ENCODE peak calls at places on chromosomes 7 and 10, in ten cellular contexts. One of them, this sample, is unnamed.

GRCh38 chr10:112461029-112461887 is 14.2 kb downstream of the VTI1A start:
- DNase-seq in testis: no peak
- DNase-seq in RWPE1: peak
- DNase-seq in upper lobe of left lung: no peak
- DNase-seq in osteocyte: no peak
- DNase-seq in NB4: peak
- DNase-seq in activated CD8-positive, alpha-beta T cell treated with anti-CD3 and anti-CD28 coated beads for 36 hours: peak
- DNase-seq in cardiac fibroblast: peak
- DNase-seq in GM13976: no peak
- DNase-seq in gastrocnemius medialis: no peak
- DNase-seq in this sample: no peak

GRCh38 chr10:30182191-30183075 is 123.0 kb upstream of the JCAD start:
- DNase-seq in testis: no peak
- DNase-seq in upper lobe of left lung: no peak
- DNase-seq in activated CD8-positive, alpha-beta T cell treated with anti-CD3 and anti-CD28 coated beads for 36 hours: no peak
- DNase-seq in cardiac fibroblast: peak
- DNase-seq in NB4: no peak
- DNase-seq in RWPE1: peak
- DNase-seq in gastrocnemius medialis: no peak
- DNase-seq in osteocyte: no peak
- DNase-seq in GM13976: no peak
- DNase-seq in this sample: no peak

GRCh38 chr10:110286841-110287240 is 17.9 kb downstream of the SMNDC1 start:
- DNase-seq in GM13976: no peak
- DNase-seq in NB4: no peak
- DNase-seq in upper lobe of left lung: no peak
- DNase-seq in activated CD8-positive, alpha-beta T cell treated with anti-CD3 and anti-CD28 coated beads for 36 hours: no peak
- DNase-seq in osteocyte: no peak
- DNase-seq in testis: no peak
- DNase-seq in gastrocnemius medialis: no peak
- DNase-seq in cardiac fibroblast: no peak
- DNase-seq in RWPE1: no peak
- DNase-seq in this sample: no peak

GRCh38 chr10:113557389-113558321 is 4.8 kb downstream of the HABP2 start:
- DNase-seq in gastrocnemius medialis: no peak
- DNase-seq in cardiac fibroblast: peak
- DNase-seq in osteocyte: no peak
- DNase-seq in RWPE1: no peak
- DNase-seq in NB4: no peak
- DNase-seq in upper lobe of left lung: no peak
- DNase-seq in testis: no peak
- DNase-seq in activated CD8-positive, alpha-beta T cell treated with anti-CD3 and anti-CD28 coated beads for 36 hours: no peak
- DNase-seq in GM13976: no peak
- DNase-seq in this sample: no peak

GRCh38 chr7:94647295-94647694 is 8.6 kb downstream of the SGCE start:
- DNase-seq in GM13976: no peak
- DNase-seq in RWPE1: no peak
- DNase-seq in activated CD8-positive, alpha-beta T cell treated with anti-CD3 and anti-CD28 coated beads for 36 hours: no peak
- DNase-seq in testis: no peak
- DNase-seq in NB4: no peak
- DNase-seq in osteocyte: no peak
- DNase-seq in gastrocnemius medialis: no peak
- DNase-seq in upper lobe of left lung: no peak
- DNase-seq in cardiac fibroblast: no peak
- DNase-seq in this sample: no peak

GRCh38 chr10:101358706-101359300 is 4.8 kb downstream of the BTRC start:
- DNase-seq in gastrocnemius medialis: no peak
- DNase-seq in NB4: no peak
- DNase-seq in testis: no peak
- DNase-seq in cardiac fibroblast: peak
- DNase-seq in GM13976: no peak
- DNase-seq in activated CD8-positive, alpha-beta T cell treated with anti-CD3 and anti-CD28 coated beads for 36 hours: no peak
- DNase-seq in RWPE1: no peak
- DNase-seq in upper lobe of left lung: no peak
- DNase-seq in osteocyte: no peak
- DNase-seq in this sample: no peak

GRCh38 chr10:125014984-125015944 is 73.3 kb downstream of the ZRANB1 start:
- DNase-seq in NB4: no peak
- DNase-seq in cardiac fibroblast: peak
- DNase-seq in osteocyte: no peak
- DNase-seq in RWPE1: no peak
- DNase-seq in GM13976: no peak
- DNase-seq in upper lobe of left lung: peak
- DNase-seq in gastrocnemius medialis: no peak
- DNase-seq in activated CD8-positive, alpha-beta T cell treated with anti-CD3 and anti-CD28 coated beads for 36 hours: peak
- DNase-seq in testis: no peak
- DNase-seq in this sample: no peak

GRCh38 chr10:131767716-131768115 is 133.1 kb upstream of the PPP2R2D start:
- DNase-seq in NB4: no peak
- DNase-seq in GM13976: no peak
- DNase-seq in RWPE1: no peak
- DNase-seq in testis: no peak
- DNase-seq in osteocyte: no peak
- DNase-seq in activated CD8-positive, alpha-beta T cell treated with anti-CD3 and anti-CD28 coated beads for 36 hours: no peak
- DNase-seq in upper lobe of left lung: no peak
- DNase-seq in gastrocnemius medialis: no peak
- DNase-seq in cardiac fibroblast: no peak
- DNase-seq in this sample: no peak

GRCh38 chr7:159020987-159021386 is 123.7 kb downstream of the VIPR2 start:
- DNase-seq in cardiac fibroblast: no peak
- DNase-seq in GM13976: no peak
- DNase-seq in RWPE1: no peak
- DNase-seq in gastrocnemius medialis: no peak
- DNase-seq in activated CD8-positive, alpha-beta T cell treated with anti-CD3 and anti-CD28 coated beads for 36 hours: peak
- DNase-seq in upper lobe of left lung: no peak
- DNase-seq in NB4: peak
- DNase-seq in testis: no peak
- DNase-seq in osteocyte: no peak
- DNase-seq in this sample: no peak

GRCh38 chr10:70541738-70542564 is 60.6 kb downstream of the PRF1 start:
- DNase-seq in gastrocnemius medialis: no peak
- DNase-seq in activated CD8-positive, alpha-beta T cell treated with anti-CD3 and anti-CD28 coated beads for 36 hours: no peak
- DNase-seq in upper lobe of left lung: no peak
- DNase-seq in cardiac fibroblast: no peak
- DNase-seq in GM13976: no peak
- DNase-seq in testis: no peak
- DNase-seq in RWPE1: no peak
- DNase-seq in osteocyte: no peak
- DNase-seq in NB4: peak
- DNase-seq in this sample: no peak

GRCh38 chr10:3397231-3397630 is 224.6 kb upstream of the PITRM1 start:
- DNase-seq in upper lobe of left lung: no peak
- DNase-seq in GM13976: no peak
- DNase-seq in activated CD8-positive, alpha-beta T cell treated with anti-CD3 and anti-CD28 coated beads for 36 hours: no peak
- DNase-seq in osteocyte: no peak
- DNase-seq in testis: no peak
- DNase-seq in RWPE1: no peak
- DNase-seq in cardiac fibroblast: no peak
- DNase-seq in NB4: no peak
- DNase-seq in gastrocnemius medialis: no peak
- DNase-seq in this sample: no peak

GRCh38 chr10:43867667-43868361 is 219.1 kb upstream of the ZNF32 start:
- DNase-seq in upper lobe of left lung: no peak
- DNase-seq in RWPE1: peak
- DNase-seq in testis: no peak
- DNase-seq in cardiac fibroblast: peak
- DNase-seq in gastrocnemius medialis: no peak
- DNase-seq in activated CD8-positive, alpha-beta T cell treated with anti-CD3 and anti-CD28 coated beads for 36 hours: no peak
- DNase-seq in NB4: no peak
- DNase-seq in GM13976: no peak
- DNase-seq in osteocyte: peak
- DNase-seq in this sample: no peak

DNA sequence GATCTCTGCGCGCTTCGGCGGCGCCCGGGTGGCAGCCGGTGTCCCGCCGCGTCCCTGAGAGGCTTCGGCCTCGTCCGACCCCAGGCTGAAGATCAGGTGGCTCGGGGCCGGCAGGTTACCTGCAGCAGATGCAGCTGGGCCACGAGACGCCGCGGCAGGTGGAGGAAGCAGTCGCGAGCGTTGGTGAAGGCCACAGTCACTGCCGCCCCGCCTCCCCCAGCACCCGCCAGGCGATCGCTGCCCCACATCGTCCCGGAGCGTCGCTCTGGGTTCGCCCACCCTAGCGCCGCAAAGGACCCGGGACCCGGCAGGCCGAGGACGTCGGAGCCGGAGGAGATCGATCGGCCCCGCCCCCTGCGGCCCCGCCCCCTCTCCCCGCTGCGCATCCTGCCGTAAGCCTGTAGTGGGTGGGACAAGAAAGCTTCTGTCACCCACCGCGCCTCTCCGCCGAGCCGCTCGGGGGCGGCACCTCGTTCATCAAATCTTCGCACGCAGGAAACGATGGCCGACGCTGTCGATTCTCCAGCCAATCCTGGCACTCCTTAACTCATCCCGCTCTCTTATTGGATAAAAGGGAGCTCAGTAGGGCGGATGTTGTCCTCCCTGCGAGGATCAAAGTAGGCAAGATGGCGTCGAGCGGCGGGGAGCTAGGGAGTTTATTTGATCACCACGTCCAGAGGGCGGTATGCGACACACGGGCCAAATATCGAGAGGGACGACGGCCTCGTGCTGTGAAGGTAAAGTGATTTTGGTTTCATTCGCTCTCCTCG is at the start of the genes PEX1 and RBM48:
- DNase-seq in upper lobe of left lung: peak
- DNase-seq in GM13976: peak
- DNase-seq in cardiac fibroblast: peak
- DNase-seq in NB4: peak
- DNase-seq in osteocyte: peak
- DNase-seq in activated CD8-positive, alpha-beta T cell treated with anti-CD3 and anti-CD28 coated beads for 36 hours: peak
- DNase-seq in gastrocnemius medialis: peak
- DNase-seq in RWPE1: peak
- DNase-seq in testis: peak
- DNase-seq in this sample: peak
- TF ChIP-seq CTCF in upper lobe of left lung: peak
- TF ChIP-seq CTCF in GM13976: peak
- TF ChIP-seq CTCF in cardiac fibroblast: peak
- TF ChIP-seq CTCF in NB4: peak
- TF ChIP-seq CTCF in osteocyte: peak
- TF ChIP-seq CTCF in activated CD8-positive, alpha-beta T cell treated with anti-CD3 and anti-CD28 coated beads for 36 hours: no peak
- TF ChIP-seq CTCF in gastrocnemius medialis: peak
- TF ChIP-seq CTCF in RWPE1: peak
- TF ChIP-seq CTCF in testis: peak
- TF ChIP-seq CTCF in this sample: peak

GRCh38 chr7:1368682-1369571 is 90.3 kb downstream of the MICALL2 start:
- DNase-seq in upper lobe of left lung: peak
- DNase-seq in testis: peak
- DNase-seq in RWPE1: peak
- DNase-seq in GM13976: peak
- DNase-seq in activated CD8-positive, alpha-beta T cell treated with anti-CD3 and anti-CD28 coated beads for 36 hours: peak
- DNase-seq in NB4: peak
- DNase-seq in gastrocnemius medialis: no peak
- DNase-seq in cardiac fibroblast: no peak
- DNase-seq in osteocyte: no peak
- DNase-seq in this sample: peak
- TF ChIP-seq CTCF in upper lobe of left lung: no peak
- TF ChIP-seq CTCF in testis: no peak
- TF ChIP-seq CTCF in RWPE1: no peak
- TF ChIP-seq CTCF in GM13976: no peak
- TF ChIP-seq CTCF in activated CD8-positive, alpha-beta T cell treated with anti-CD3 and anti-CD28 coated beads for 36 hours: peak
- TF ChIP-seq CTCF in NB4: peak
- TF ChIP-seq CTCF in gastrocnemius medialis: no peak
- TF ChIP-seq CTCF in cardiac fibroblast: no peak
- TF ChIP-seq CTCF in osteocyte: peak
- TF ChIP-seq CTCF in this sample: no peak

DNA sequence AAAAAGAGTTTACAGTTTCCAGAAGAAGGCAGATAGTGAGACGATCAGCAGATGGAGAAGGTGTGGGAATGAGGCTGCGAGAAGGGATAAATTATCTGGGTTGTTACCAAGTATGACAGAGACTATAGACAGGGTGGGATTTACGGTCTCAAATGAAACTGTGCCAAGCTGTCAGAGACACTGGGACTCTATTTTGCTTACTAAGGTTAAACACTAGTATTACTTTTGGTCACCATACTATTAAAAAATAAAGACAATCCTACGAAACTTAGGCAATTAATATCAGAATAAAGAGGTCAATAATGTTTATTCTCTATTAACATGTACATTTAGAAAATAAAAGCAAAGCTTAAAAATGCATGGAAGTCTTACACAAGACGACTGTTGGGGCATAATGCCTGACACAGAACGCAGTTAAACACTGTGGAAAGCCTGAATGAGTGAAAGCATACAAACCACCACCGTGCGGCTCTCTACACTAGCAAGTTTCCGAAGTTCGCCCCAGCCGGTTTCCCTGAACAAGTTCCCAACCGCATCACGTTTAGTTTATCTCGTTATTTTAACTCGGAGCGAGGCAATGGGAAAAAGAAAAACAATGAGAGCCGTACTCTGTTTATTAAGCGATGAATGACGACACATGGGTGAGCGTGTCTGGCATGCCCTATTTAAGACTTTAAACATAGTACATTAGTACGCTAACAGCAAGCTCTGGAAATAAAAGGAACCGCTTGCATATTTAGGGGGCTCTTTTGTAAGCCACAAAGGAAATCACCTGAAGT is 911 bp upstream of the CC2D2B start:
- DNase-seq in testis: peak
- DNase-seq in upper lobe of left lung: no peak
- DNase-seq in RWPE1: peak
- DNase-seq in osteocyte: no peak
- DNase-seq in activated CD8-positive, alpha-beta T cell treated with anti-CD3 and anti-CD28 coated beads for 36 hours: peak
- DNase-seq in cardiac fibroblast: peak
- DNase-seq in NB4: peak
- DNase-seq in GM13976: peak
- DNase-seq in gastrocnemius medialis: peak
- DNase-seq in this sample: peak
- TF ChIP-seq CTCF in testis: no peak
- TF ChIP-seq CTCF in upper lobe of left lung: no peak
- TF ChIP-seq CTCF in RWPE1: no peak
- TF ChIP-seq CTCF in osteocyte: peak
- TF ChIP-seq CTCF in activated CD8-positive, alpha-beta T cell treated with anti-CD3 and anti-CD28 coated beads for 36 hours: no peak
- TF ChIP-seq CTCF in cardiac fibroblast: peak
- TF ChIP-seq CTCF in NB4: peak
- TF ChIP-seq CTCF in GM13976: peak
- TF ChIP-seq CTCF in gastrocnemius medialis: no peak
- TF ChIP-seq CTCF in this sample: no peak

DNA sequence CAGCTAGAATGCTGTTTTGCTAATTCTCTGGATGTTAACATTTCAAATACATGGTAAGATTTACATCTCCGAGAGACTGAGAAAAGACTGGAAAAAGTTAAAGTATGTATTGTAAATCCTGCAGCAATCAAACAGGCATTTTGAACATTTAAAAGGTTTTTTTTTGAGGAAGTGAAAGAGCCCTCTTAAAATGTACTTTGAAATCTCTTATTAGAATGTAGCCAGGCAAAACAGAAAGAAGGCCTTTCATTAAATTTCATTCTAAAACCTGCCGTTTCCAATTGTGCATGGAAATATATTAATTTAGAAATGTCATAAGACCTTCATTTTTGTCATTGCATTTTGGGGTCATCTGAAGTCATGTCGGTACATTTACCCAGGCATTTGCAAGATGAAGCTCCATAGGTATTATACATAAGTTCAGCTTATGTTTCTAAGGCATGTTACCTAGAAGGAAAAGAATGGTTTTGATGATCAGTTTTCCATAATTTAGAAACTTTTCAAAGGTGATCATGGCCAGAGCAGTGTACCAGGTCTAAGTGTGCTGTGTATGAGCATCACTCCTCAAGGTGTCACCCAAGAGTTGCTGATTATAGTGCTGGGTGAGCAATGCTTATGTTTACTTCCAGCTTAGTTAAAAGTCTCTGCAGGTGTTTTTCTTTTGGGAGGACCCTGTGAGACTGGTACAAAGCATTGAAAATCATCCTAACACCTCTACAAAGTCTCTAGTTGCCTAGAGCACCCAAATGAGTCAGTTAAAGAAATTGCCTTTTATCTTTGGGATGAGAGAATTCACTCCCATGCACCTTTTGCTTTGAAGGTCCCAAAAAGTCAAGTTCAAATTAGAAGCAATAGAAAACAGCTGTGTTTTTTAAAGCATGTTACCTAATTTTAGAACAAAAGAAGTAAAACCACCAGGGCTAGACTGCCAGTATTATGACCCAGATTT is 7.1 kb downstream of the ZNF736 start:
- DNase-seq in RWPE1: no peak
- DNase-seq in NB4: no peak
- DNase-seq in GM13976: no peak
- DNase-seq in cardiac fibroblast: no peak
- DNase-seq in gastrocnemius medialis: no peak
- DNase-seq in osteocyte: no peak
- DNase-seq in upper lobe of left lung: no peak
- DNase-seq in activated CD8-positive, alpha-beta T cell treated with anti-CD3 and anti-CD28 coated beads for 36 hours: no peak
- DNase-seq in testis: no peak
- DNase-seq in this sample: no peak
- TF ChIP-seq CTCF in RWPE1: no peak
- TF ChIP-seq CTCF in NB4: no peak
- TF ChIP-seq CTCF in GM13976: no peak
- TF ChIP-seq CTCF in cardiac fibroblast: no peak
- TF ChIP-seq CTCF in gastrocnemius medialis: no peak
- TF ChIP-seq CTCF in osteocyte: no peak
- TF ChIP-seq CTCF in upper lobe of left lung: no peak
- TF ChIP-seq CTCF in activated CD8-positive, alpha-beta T cell treated with anti-CD3 and anti-CD28 coated beads for 36 hours: no peak
- TF ChIP-seq CTCF in testis: no peak
- TF ChIP-seq CTCF in this sample: no peak

This sample was measured in GM20000.